ENCODE peak calls at places on chromosomes 4 and X, in eight cellular contexts. B is Peyer's patch, Z is stomach, X is suprapubic skin, Y is heart left ventricle, O is GM12878, A is body of pancreas, H is uterus. J is an unnamed sample.

GRCh38 chr4:52995341-52996030 is 133.4 kb downstream of the RASL11B start:
- DNase-seq in B (no peak), Z (no peak), X (no peak), Y (no peak), O (no peak), A (no peak), H (no peak), J (no peak)

GRCh38 chr4:52201705-52202104 is 150.6 kb downstream of the SPATA18 start:
- DNase-seq in B (no peak), Z (no peak), X (no peak), Y (no peak), O (no peak), A (no peak), H (no peak), J (no peak)

GRCh38 chr4:44438687-44439086 is 9.9 kb downstream of the KCTD8 start:
- DNase-seq in B (no peak), Z (no peak), X (no peak), Y (no peak), O (no peak), A (no peak), H (no peak), J (no peak)

GRCh38 chrX:101136235-101136634 is 38.2 kb downstream of the CENPI start:
- DNase-seq in B (no peak), Z (no peak), X (no peak), Y (no peak), O (no peak), A (no peak), H (no peak), J (no peak)

GRCh38 chr4:15914291-15914690 is 24.2 kb downstream of the FGFBP1 start:
- DNase-seq in B (no peak), Z (no peak), X (no peak), Y (no peak), O (no peak), A (no peak), H (no peak), J (no peak)

GRCh38 chrX:151359341-151359740 is 37.7 kb upstream of the VMA21 start:
- DNase-seq in B (no peak), Z (no peak), X (no peak), Y (no peak), O (no peak), A (no peak), H (no peak), J (no peak)

GRCh38 chr4:74501579-74501978 is 56.6 kb downstream of the AREG start:
- DNase-seq in B (no peak), Z (no peak), X (no peak), Y (no peak), O (no peak), A (no peak), H (no peak), J (no peak)

GRCh38 chrX:72053508-72053907 is 78.2 kb downstream of the RTL5 start:
- DNase-seq in B (no peak), Z (no peak), X (no peak), Y (no peak), O (no peak), A (no peak), H (no peak), J (no peak)

GRCh38 chr4:123600921-123601904 is 204.6 kb downstream of the SPRY1 start:
- DNase-seq in B (no peak), Z (no peak), X (no peak), Y (no peak), O (no peak), A (no peak), H (no peak), J (no peak)

GRCh38 chr4:72701987-72702819 is 133.2 kb upstream of the ADAMTS3 start:
- DNase-seq in B (no peak), Z (peak), X (no peak), Y (peak), O (no peak), A (peak), H (no peak), J (peak)

GRCh38 chr4:74223801-74224200 is 65.9 kb downstream of the MTHFD2L start:
- DNase-seq in B (no peak), Z (no peak), X (no peak), Y (no peak), O (no peak), A (no peak), H (no peak), J (no peak)

GRCh38 chr4:8086751-8087445 is 71.7 kb downstream of the ABLIM2 start:
- DNase-seq in B (no peak), Z (no peak), X (no peak), Y (peak), O (no peak), A (no peak), H (no peak), J (no peak)

GRCh38 chrX:47191331-47191730 is 2.3 kb upstream of the UBA1 start:
- DNase-seq in B (peak), Z (peak), X (no peak), Y (no peak), O (no peak), A (peak), H (no peak), J (peak)

GRCh38 chrX:74925210-74926088 is at the start of gene NEXMIF:
- DNase-seq in B (no peak), Z (peak), X (no peak), Y (peak), O (no peak), A (peak), H (peak), J (peak)

GRCh38 chr4:142719854-142720541 is 126.1 kb downstream of the INPP4B start:
- DNase-seq in B (no peak), Z (no peak), X (no peak), Y (no peak), O (no peak), A (no peak), H (no peak), J (no peak)

GRCh38 chr4:26087108-26087507 is 173.1 kb downstream of the SMIM20 start:
- DNase-seq in B (no peak), Z (no peak), X (no peak), Y (no peak), O (no peak), A (no peak), H (no peak), J (no peak)

GRCh38 chr4:5707366-5708133 is 809 bp downstream of the EVC2 start:
- DNase-seq in B (no peak), Z (no peak), X (no peak), Y (no peak), O (no peak), A (no peak), H (no peak), J (no peak)

GRCh38 chr4:77045490-77045889 is 30.3 kb downstream of the CCNI start:
- DNase-seq in B (no peak), Z (no peak), X (no peak), Y (no peak), O (no peak), A (no peak), H (no peak), J (peak)

GRCh38 chr4:30380404-30380998 is 339.7 kb upstream of the PCDH7 start:
- DNase-seq in B (no peak), Z (peak), X (no peak), Y (no peak), O (no peak), A (peak), H (no peak), J (no peak)

GRCh38 chrX:154545673-154546274 is 872 bp downstream of the G6PD start:
- DNase-seq in B (no peak), Z (no peak), X (no peak), Y (no peak), O (no peak), A (no peak), H (no peak), J (peak)

GRCh38 chr4:168394556-168394955 is 76.0 kb upstream of the DDX60 start:
- DNase-seq in B (no peak), Z (no peak), X (no peak), Y (no peak), O (no peak), A (no peak), H (no peak), J (no peak)

GRCh38 chr4:108527729-108528128 is 92.6 kb upstream of the RPL34 start:
- DNase-seq in B (no peak), Z (no peak), X (no peak), Y (no peak), O (no peak), A (no peak), H (no peak), J (no peak)

GRCh38 chr4:121668368-121669162 is 28.2 kb downstream of the ANXA5 start:
- DNase-seq in B (no peak), Z (no peak), X (no peak), Y (no peak), O (no peak), A (no peak), H (no peak), J (no peak)

GRCh38 chr4:26459756-26460530 is 30.3 kb downstream of the CCKAR start:
- DNase-seq in B (no peak), Z (no peak), X (no peak), Y (no peak), O (no peak), A (no peak), H (no peak), J (no peak)

GRCh38 chr4:186168750-186169149 is 22.6 kb upstream of the CYP4V2 start:
- DNase-seq in B (no peak), Z (no peak), X (no peak), Y (no peak), O (no peak), A (no peak), H (no peak), J (no peak)

GRCh38 chr4:121370729-121371325 is 10.0 kb downstream of the QRFPR start:
- DNase-seq in B (no peak), Z (peak), X (no peak), Y (peak), O (no peak), A (peak), H (no peak), J (peak)

GRCh38 chr4:134365852-134366251 is 164.3 kb upstream of the PABPC4L start:
- DNase-seq in B (no peak), Z (no peak), X (no peak), Y (no peak), O (no peak), A (no peak), H (no peak), J (no peak)

GRCh38 chrX:78708171-78708570 is 39.3 kb upstream of the LPAR4 start:
- DNase-seq in B (no peak), Z (no peak), X (no peak), Y (peak), O (no peak), A (no peak), H (no peak), J (no peak)

GRCh38 chr4:159248383-159249178 is 145.7 kb downstream of the RAPGEF2 start:
- DNase-seq in B (no peak), Z (no peak), X (no peak), Y (peak), O (no peak), A (no peak), H (no peak), J (no peak)

GRCh38 chrX:134484039-134484438 is 24.1 kb downstream of the HPRT1 start:
- DNase-seq in B (no peak), Z (no peak), X (no peak), Y (no peak), O (no peak), A (no peak), H (no peak), J (no peak)

DNA sequence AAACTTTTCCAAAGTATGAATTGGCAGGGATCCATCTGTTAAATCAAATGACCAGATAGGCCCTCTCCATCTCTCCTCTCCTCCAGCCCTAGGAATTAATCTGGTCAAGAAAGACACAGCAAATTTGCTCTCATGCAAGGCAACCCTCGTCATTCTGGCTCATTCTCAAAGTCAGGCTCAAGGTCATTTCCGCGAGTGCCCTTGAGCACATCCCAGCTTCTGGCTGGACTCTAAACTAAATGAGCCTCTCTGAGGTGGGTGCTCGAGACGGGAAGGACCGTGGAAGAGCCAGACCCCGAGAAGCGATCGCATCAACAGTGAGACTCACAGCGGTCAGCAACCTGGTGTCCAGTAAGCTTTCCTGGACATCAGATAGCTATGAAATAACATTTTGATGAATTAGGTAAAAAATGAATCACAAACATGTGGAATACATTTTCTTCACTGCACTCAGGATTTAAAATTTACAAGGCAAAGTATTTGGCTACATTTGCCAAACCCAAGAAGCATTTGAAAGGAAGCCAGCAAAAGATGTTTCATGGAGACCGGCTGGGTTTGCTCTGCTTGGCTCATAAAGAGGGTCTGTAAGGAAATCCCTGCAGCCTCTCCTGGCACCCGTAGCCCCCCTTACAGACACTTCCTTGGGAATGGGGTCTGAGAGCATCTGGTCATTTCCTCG is 121.0 kb downstream of the ENPP6 start:
- DNase-seq in B (no peak), Z (no peak), X (no peak), Y (no peak), O (no peak), A (no peak), H (no peak), J (no peak)
- H3K4me3 ChIP-seq in B (no peak), Z (peak), X (peak), Y (peak), O (no peak), A (no peak), H (peak), J (no peak)

GRCh38 chr4:152524429-152524828 is 11.5 kb downstream of the FBXW7 start:
- DNase-seq in B (no peak), Z (no peak), X (no peak), Y (no peak), O (no peak), A (no peak), H (no peak), J (no peak)
- H3K27ac ChIP-seq in B (no peak), Z (no peak), X (no peak), Y (no peak), O (peak), A (no peak), H (no peak), J (no peak)

DNA sequence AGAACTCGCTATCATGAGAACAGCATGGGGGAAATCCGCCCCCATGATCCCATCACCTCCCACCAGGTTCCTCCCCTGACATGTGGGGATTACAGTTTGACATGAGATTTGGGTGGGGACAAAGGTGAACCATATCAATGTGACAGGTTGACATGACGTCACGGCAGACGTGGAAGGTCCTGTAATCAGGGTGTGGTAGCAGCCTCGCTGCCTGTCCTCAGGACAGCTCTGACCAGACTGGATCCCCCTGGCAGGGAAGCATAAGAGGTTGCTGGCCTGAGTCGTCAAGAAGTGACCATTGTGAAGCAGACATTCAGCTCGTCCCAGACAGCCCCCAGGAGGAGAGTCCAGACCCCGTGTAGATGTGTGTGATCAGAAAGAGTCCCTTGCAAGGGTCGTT is 104.6 kb downstream of the TNIP2 start:
- DNase-seq in B (no peak), Z (no peak), X (no peak), Y (no peak), O (no peak), A (no peak), H (no peak), J (no peak)
- TF ChIP-seq POLR2A in B (no peak), Z (no peak), X (no peak), Y (no peak), O (no peak), A (no peak), H (no peak), J (no peak)

GRCh38 chr4:78781086-78781630 is 5.0 kb downstream of the BMP2K start:
- DNase-seq in B (no peak), Z (no peak), X (no peak), Y (no peak), O (no peak), A (no peak), H (no peak), J (no peak)

GRCh38 chr4:78781925-78782324 is 5.8 kb downstream of the BMP2K start:
- DNase-seq in B (no peak), Z (no peak), X (no peak), Y (no peak), O (no peak), A (no peak), H (no peak), J (no peak)

GRCh38 chr4:78779280-78779679 is 3.1 kb downstream of the BMP2K start:
- DNase-seq in B (no peak), Z (no peak), X (no peak), Y (no peak), O (no peak), A (no peak), H (no peak), J (no peak)

GRCh38 chr4:78778530-78778929 is 2.4 kb downstream of the BMP2K start:
- DNase-seq in B (no peak), Z (no peak), X (no peak), Y (no peak), O (no peak), A (no peak), H (no peak), J (no peak)

GRCh38 chr4:78780093-78780492 is 3.9 kb downstream of the BMP2K start:
- DNase-seq in B (no peak), Z (no peak), X (no peak), Y (no peak), O (no peak), A (no peak), H (no peak), J (no peak)
- H3K4me3 ChIP-seq in B (no peak), Z (no peak), X (no peak), Y (no peak), O (peak), A (no peak), H (no peak), J (no peak)